ENCODE peak calls at places on chromosomes 13 and 19, in five cellular contexts. U is suprapubic skin; T is effector memory CD4-positive, alpha-beta T cell; A is neuronal stem cell; F is GM23248. B is an unnamed sample.
A peak's percentile ranks its signal among the peaks of the same experiment; 100 is the strongest.

GRCh38 chr13:111508902-111509509 is 188.6 kb downstream of the TEX29 start:
- DNase-seq in U (peak; percentile 41), T (no peak), A (no peak), F (no peak), B (no peak)

GRCh38 chr13:31436478-31436877 is 236.7 kb downstream of the B3GLCT start:
- DNase-seq in U (no peak), T (no peak), A (no peak), F (no peak), B (no peak)

GRCh38 chr13:82758056-82758455 is 1124.2 kb downstream of the SLITRK1 start:
- DNase-seq in U (no peak), T (no peak), A (no peak), F (peak; percentile 41), B (no peak)

GRCh38 chr13:106376411-106377112 is 158.9 kb downstream of the EFNB2 start:
- DNase-seq in U (no peak), T (no peak), A (no peak), F (peak; percentile 85), B (no peak)

GRCh38 chr13:25371608-25372274 is at the start of gene ATP8A2:
- DNase-seq in U (no peak), T (no peak), A (peak; percentile 33), F (peak; percentile 21), B (no peak)

GRCh38 chr13:77502104-77502720 is 33.3 kb upstream of the SCEL start:
- DNase-seq in U (no peak), T (no peak), A (no peak), F (no peak), B (no peak)

GRCh38 chr13:35014606-35015005 is 72.5 kb downstream of the NBEA start:
- DNase-seq in U (no peak), T (no peak), A (no peak), F (no peak), B (no peak)

GRCh38 chr13:79225487-79226232 is 180.4 kb downstream of the RBM26 start:
- DNase-seq in U (no peak), T (no peak), A (no peak), F (peak; percentile 22), B (no peak)

GRCh38 chr13:112545866-112546265 is 42.1 kb downstream of the TUBGCP3 start:
- DNase-seq in U (no peak), T (no peak), A (no peak), F (peak; percentile 88), B (no peak)

GRCh38 chr19:46714523-46715106 is 2.3 kb downstream of the PRKD2 start:
- DNase-seq in U (no peak), T (no peak), A (no peak), F (peak; percentile 35), B (no peak)

DNA sequence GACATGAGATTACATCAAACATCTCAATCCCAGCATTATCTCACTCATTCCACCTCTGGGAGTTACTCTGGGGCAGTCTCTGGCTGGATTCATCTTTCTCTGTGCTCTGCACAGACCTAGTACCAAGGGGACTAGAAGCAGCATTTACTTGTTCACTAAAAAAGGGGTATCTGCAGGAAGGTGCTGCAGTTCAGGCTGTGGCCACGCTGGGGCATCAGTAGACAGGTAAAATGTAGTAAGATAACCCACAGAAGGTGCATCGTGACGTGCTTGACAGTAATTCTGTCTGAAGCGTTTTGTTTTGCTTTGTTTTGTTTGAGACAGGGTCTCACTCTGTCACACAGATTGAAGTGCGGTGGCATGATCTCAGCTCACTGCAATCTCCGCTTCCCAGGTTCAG is 29.3 kb downstream of the ZNF564 start:
- DNase-seq in U (no peak), T (no peak), A (no peak), F (no peak), B (no peak)
- H3K9me3 ChIP-seq in U (peaks cover 57% of the 10 kb centered on the region), T (peaks cover 41% of the 10 kb centered on the region), A (peaks cover 87% of the 10 kb centered on the region), F (peaks cover 18% of the 10 kb centered on the region), B (peaks cover 100% of the 10 kb centered on the region)

GRCh38 chr13:62139597-62139996 is 723.9 kb upstream of the PCDH20 start:
- DNase-seq in U (no peak), T (no peak), A (no peak), F (no peak), B (no peak)

GRCh38 chr13:62137629-62138405 is 722.2 kb upstream of the PCDH20 start:
- DNase-seq in U (no peak), T (no peak), A (no peak), F (no peak), B (no peak)

DNA sequence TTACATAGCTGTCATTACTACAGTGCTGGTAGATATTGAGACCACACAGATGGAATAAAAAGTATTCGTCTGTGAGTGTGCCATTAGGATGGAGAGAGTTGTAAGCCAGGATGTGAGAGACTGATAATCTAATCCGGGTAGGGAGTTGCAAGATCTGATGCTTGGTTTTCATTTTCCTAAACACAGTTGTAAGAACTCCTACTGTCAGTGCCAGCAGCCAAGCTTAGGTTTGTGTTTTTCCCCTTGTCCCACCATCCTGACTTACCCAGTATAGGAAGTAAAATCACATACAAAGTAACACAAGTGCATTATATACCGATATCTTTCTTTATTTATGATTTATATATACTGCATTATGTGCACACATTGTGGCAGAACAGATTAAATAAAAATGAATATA is 726.4 kb upstream of the PCDH20 start:
- DNase-seq in U (no peak), T (no peak), A (no peak), F (no peak), B (no peak)
- H3K9me3 ChIP-seq in U (no peaks in the 10 kb centered on the region), T (no peaks in the 10 kb centered on the region), A (peaks cover 6% of the 10 kb centered on the region), F (peaks cover 4% of the 10 kb centered on the region), B (no peaks in the 10 kb centered on the region)

GRCh38 chr19:48879025-48879572 is 6.9 kb downstream of the PPP1R15A start:
- DNase-seq in U (no peak), T (no peak), A (no peak), F (no peak), B (no peak)

GRCh38 chr19:48877900-48878218 is 5.6 kb downstream of the PPP1R15A start:
- DNase-seq in U (no peak), T (no peak), A (no peak), F (peak; percentile 30), B (no peak)

GRCh38 chr19:48878219-48879024 is 6.2 kb downstream of the PPP1R15A start:
- DNase-seq in U (no peak), T (no peak), A (no peak), F (peak; percentile 51), B (no peak)

DNA sequence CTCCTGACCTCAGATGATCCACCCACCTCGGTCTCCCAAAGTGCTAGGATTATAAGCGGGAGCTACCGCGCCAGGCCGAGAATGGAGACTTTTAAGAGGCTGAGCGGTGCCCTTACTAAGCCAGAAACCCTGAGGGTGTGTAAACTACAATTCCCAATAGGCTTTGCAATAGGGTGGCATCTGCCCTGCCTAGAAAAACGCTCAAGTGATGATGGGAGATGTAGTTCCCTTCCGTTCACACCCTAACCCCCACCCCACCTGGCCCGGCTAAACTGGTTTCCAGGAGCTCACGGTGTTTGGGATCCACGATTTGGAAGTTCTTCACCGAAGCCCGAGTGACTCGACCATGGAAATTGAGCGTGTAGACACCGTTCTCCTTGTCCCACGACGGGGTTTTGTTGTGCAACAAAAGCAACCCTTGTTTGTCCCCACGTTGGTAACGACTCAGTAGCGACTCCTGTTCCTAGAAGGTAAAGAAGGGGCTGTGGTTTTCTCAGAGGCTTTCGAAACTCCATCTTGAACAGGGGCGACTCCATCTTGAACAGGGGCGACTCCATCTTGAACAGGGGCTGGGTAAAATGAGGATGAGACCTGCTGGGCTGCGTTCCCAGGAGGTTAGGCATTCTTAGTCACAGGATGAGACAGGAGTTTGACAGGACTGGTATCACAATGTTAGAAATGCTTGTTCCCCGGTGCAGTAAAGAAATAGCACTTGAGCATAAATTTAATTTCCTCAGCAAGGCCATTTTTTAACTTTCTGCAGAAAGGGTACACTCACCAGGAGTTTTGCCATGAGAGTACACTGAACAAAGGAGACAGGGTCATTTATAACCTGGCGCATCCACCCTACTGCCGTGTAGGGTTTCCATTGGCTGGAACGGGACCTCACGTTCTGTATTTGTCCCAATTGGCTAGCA is 9.8 kb downstream of the PPP1R15A start:
- DNase-seq in U (no peak), T (no peak), A (no peak), F (peak; percentile 50), B (no peak)
- H3K9me3 ChIP-seq in U (no peaks in the 10 kb centered on the region), T (no peaks in the 10 kb centered on the region), A (peaks cover 9% of the 10 kb centered on the region), F (no peaks in the 10 kb centered on the region), B (no peaks in the 10 kb centered on the region)

GRCh38 chr19:57465680-57466381 is 8.9 kb upstream of the VN1R1 start:
- DNase-seq in U (no peak), T (no peak), A (no peak), F (peak; percentile 65), B (no peak)
- H3K9me3 ChIP-seq in U (peaks cover 60% of the 10 kb centered on the region), T (peaks cover 5% of the 10 kb centered on the region), A (peaks cover 58% of the 10 kb centered on the region), F (no peaks in the 10 kb centered on the region), B (no peaks in the 10 kb centered on the region)

DNA sequence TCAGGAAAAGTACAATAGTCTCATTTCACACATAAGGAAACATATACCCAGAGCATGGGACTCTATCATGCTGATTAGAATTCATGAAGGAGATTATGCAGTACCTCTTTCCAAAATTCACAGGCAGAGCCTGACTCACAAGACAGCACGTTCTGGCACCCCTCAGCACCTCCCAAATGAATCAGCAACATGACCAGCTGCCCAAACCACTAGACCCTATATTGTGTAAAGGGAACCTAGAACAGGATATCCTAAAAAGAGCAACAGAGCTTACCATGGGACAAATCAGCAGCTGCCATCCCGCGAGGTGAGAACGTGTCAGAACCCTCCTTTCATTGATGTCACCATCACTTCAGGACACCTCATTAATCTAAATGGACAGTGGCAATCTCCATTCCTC is 2.5 kb downstream of the ZNF426 start:
- DNase-seq in U (no peak), T (no peak), A (no peak), F (peak; percentile 21), B (no peak)
- H3K9me3 ChIP-seq in U (peaks cover 18% of the 10 kb centered on the region), T (peaks cover 18% of the 10 kb centered on the region), A (peaks cover 67% of the 10 kb centered on the region), F (peaks cover 9% of the 10 kb centered on the region), B (peaks cover 64% of the 10 kb centered on the region)

DNA sequence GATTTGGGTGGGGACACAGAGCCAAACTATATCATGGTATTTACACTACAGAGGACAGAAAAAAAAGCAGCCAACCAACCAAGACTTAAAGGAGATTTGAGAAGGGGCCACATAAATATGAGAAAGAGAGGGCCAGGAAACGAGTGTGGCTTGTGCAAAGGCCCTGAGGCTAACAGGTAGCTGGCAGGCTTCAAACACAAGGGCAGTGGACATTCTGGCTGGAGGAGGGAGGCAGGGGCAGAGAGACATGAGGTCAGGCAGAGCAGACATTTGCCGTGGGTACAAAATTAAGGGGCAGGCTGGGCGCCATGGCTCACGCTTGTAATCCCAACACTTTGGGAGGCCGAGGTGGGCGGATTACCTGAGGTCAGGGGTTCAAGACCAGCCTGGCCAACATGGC is 278.7 kb downstream of the FOXO1 start:
- DNase-seq in U (no peak), T (no peak), A (no peak), F (no peak), B (no peak)
- H3K9me3 ChIP-seq in U (no peaks in the 10 kb centered on the region), T (no peaks in the 10 kb centered on the region), A (no peaks in the 10 kb centered on the region), F (no peaks in the 10 kb centered on the region), B (no peaks in the 10 kb centered on the region)

DNA sequence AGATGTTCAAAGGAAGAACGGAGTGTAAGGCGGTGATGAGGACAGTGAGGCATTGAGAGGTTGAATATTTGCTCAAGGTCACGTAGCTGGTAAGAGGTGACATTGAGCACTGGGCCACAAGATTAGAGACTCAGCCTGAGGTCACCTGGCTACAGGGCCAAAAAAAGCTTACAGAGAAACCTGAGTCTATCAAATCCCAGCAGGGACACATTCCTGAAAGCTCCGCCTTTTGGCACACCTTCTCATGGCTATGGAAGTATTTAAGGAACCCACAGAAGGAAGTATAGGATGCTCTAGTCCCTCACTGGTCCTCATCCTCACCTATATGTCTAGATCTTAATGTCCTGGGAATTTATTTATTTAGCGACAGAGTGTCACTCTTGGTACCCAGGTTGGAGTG is 17.4 kb downstream of the ZNF586 start:
- DNase-seq in U (no peak), T (no peak), A (no peak), F (no peak), B (no peak)
- H3K9me3 ChIP-seq in U (peaks cover 32% of the 10 kb centered on the region), T (peaks cover 38% of the 10 kb centered on the region), A (peaks cover 32% of the 10 kb centered on the region), F (no peaks in the 10 kb centered on the region), B (peaks cover 93% of the 10 kb centered on the region)

B was measured in heart right ventricle.